ENCODE peak calls at places on chromosome 1, in five cellular contexts. J is stomach, M is Peyer's patch, C is ovary, G is tibial nerve. O is an unnamed sample.

GRCh38 chr1:91555821-91556531 is 55.3 kb downstream of the CDC7 start:
- DNase-seq in C (no peak), J (no peak), G (no peak), M (peak; percentile 55), O (no peak)

GRCh38 chr1:56291374-56291841 is 288.0 kb downstream of the PLPP3 start:
- DNase-seq in G (peak; percentile 14), J (no peak), M (peak; percentile 44), C (peak; percentile 26), O (no peak)

GRCh38 chr1:54413732-54414131 is 7.5 kb upstream of the SSBP3 start:
- DNase-seq in M (no peak), C (no peak), G (no peak), J (no peak), O (no peak)

GRCh38 chr1:1144122-1144842 is 28.4 kb upstream of the C1orf159 start:
- DNase-seq in M (peak; percentile 90), C (no peak), G (no peak), J (peak; percentile 90), O (peak; percentile 92)

GRCh38 chr1:38476111-38476783 is 383.3 kb downstream of the RRAGC start:
- DNase-seq in J (no peak), G (no peak), C (no peak), M (no peak), O (peak; percentile 79)

GRCh38 chr1:12380316-12381249 is 150.8 kb downstream of the VPS13D start:
- DNase-seq in M (no peak), C (no peak), J (no peak), G (no peak), O (no peak)

GRCh38 chr1:13651279-13651678 is 48.7 kb upstream of the PRDM2 start:
- DNase-seq in C (no peak), G (no peak), J (no peak), M (no peak), O (no peak)

GRCh38 chr1:180117764-180118116 is 36.9 kb upstream of the QSOX1 start:
- DNase-seq in G (no peak), J (no peak), M (no peak), C (no peak), O (no peak)

GRCh38 chr1:112929979-112930378 is 26.0 kb downstream of the SLC16A1 start:
- DNase-seq in M (no peak), J (no peak), G (no peak), C (no peak), O (no peak)

GRCh38 chr1:89363638-89364536 is at the start of gene GBP6:
- DNase-seq in G (no peak), M (no peak), J (no peak), C (peak; percentile 21), O (no peak)

GRCh38 chr1:162187676-162188075 is 118.2 kb downstream of the NOS1AP start:
- DNase-seq in M (no peak), G (no peak), C (no peak), J (no peak), O (no peak)

GRCh38 chr1:41574842-41575241 is 90.4 kb upstream of the EDN2 start:
- DNase-seq in G (no peak), C (no peak), J (peak; percentile 2), M (no peak), O (no peak)

GRCh38 chr1:205547932-205548827 is 43.7 kb downstream of the CDK18 start:
- DNase-seq in J (peak; percentile 21), G (no peak), C (no peak), M (peak; percentile 24), O (no peak)

GRCh38 chr1:29159773-29160172 is 21.9 kb downstream of the SRSF4 start:
- DNase-seq in J (no peak), C (no peak), G (no peak), M (no peak), O (no peak)

GRCh38 chr1:199612976-199613774 is 414.3 kb upstream of the NR5A2 start:
- DNase-seq in J (no peak), C (no peak), G (no peak), M (no peak), O (no peak)

GRCh38 chr1:185965870-185966269 is 231.7 kb downstream of the HMCN1 start:
- DNase-seq in G (no peak), M (no peak), J (no peak), C (no peak), O (no peak)

GRCh38 chr1:23875382-23875781 is 7.3 kb upstream of the FUCA1 start:
- DNase-seq in M (no peak), G (no peak), J (no peak), C (no peak), O (no peak)

GRCh38 chr1:13921190-13921589 is 221.2 kb downstream of the PRDM2 start:
- DNase-seq in G (no peak), C (no peak), J (no peak), M (no peak), O (no peak)

GRCh38 chr1:42877380-42877779 is 31.0 kb downstream of the ZNF691 start:
- DNase-seq in M (no peak), J (no peak), G (no peak), C (no peak), O (no peak)

GRCh38 chr1:173862769-173863223 is 5.0 kb downstream of the GAS5 start:
- DNase-seq in G (no peak), M (no peak), C (no peak), J (no peak), O (no peak)

GRCh38 chr1:52157582-52157981 is 15.7 kb downstream of the ZFYVE9 start:
- DNase-seq in J (no peak), G (no peak), C (no peak), M (no peak), O (no peak)

GRCh38 chr1:199157494-199157893 is 518.7 kb downstream of the PTPRC start:
- DNase-seq in J (no peak), C (no peak), M (no peak), G (no peak), O (no peak)

GRCh38 chr1:168220470-168220871 is 5.3 kb upstream of the SFT2D2 start:
- DNase-seq in C (no peak), M (no peak), J (no peak), G (no peak), O (no peak)

GRCh38 chr1:200490183-200490582 is 80.3 kb upstream of the ZNF281 start:
- DNase-seq in M (no peak), G (no peak), J (no peak), C (no peak), O (no peak)

GRCh38 chr1:222530852-222531251 is 17.1 kb downstream of the HHIPL2 start:
- DNase-seq in M (no peak), C (no peak), J (no peak), G (no peak), O (no peak)

GRCh38 chr1:47794530-47794929 is 202.7 kb downstream of the TRABD2B start:
- DNase-seq in C (no peak), G (no peak), J (no peak), M (no peak), O (no peak)

GRCh38 chr1:27555700-27556424 is 48.1 kb downstream of the AHDC1 start:
- DNase-seq in M (peak; percentile 61), G (no peak), C (peak; percentile 76), J (no peak), O (peak; percentile 86)

GRCh38 chr1:75632350-75632949 is 21.5 kb upstream of the SLC44A5 start:
- DNase-seq in M (no peak), G (no peak), C (no peak), J (no peak), O (no peak)

GRCh38 chr1:147515046-147515869 is 26.0 kb upstream of the BCL9 start:
- DNase-seq in C (no peak), M (no peak), G (no peak), J (peak; percentile 31), O (no peak)

GRCh38 chr1:68496680-68497357 is at the start of gene DEPDC1:
- DNase-seq in C (peak; percentile 89), J (peak; percentile 94), M (peak; percentile 94), G (peak; percentile 90), O (peak; percentile 97)
- TF ChIP-seq POLR2A in C (no peak), J (no peak), M (no peak), G (no peak), O (no peak)

GRCh38 chr1:84277343-84278059 is 24.0 kb upstream of the SAMD13 start:
- DNase-seq in G (no peak), C (no peak), J (no peak), M (no peak), O (no peak)
- TF ChIP-seq POLR2A in G (no peak), C (no peak), J (no peak), M (no peak), O (no peak)

GRCh38 chr1:169460193-169460833 is 25.4 kb downstream of the SLC19A2 start:
- DNase-seq in G (no peak), M (no peak), C (peak; percentile 18), J (peak; percentile 28), O (no peak)
- TF ChIP-seq POLR2A in G (no peak), M (no peak), C (no peak), J (no peak), O (no peak)

DNA sequence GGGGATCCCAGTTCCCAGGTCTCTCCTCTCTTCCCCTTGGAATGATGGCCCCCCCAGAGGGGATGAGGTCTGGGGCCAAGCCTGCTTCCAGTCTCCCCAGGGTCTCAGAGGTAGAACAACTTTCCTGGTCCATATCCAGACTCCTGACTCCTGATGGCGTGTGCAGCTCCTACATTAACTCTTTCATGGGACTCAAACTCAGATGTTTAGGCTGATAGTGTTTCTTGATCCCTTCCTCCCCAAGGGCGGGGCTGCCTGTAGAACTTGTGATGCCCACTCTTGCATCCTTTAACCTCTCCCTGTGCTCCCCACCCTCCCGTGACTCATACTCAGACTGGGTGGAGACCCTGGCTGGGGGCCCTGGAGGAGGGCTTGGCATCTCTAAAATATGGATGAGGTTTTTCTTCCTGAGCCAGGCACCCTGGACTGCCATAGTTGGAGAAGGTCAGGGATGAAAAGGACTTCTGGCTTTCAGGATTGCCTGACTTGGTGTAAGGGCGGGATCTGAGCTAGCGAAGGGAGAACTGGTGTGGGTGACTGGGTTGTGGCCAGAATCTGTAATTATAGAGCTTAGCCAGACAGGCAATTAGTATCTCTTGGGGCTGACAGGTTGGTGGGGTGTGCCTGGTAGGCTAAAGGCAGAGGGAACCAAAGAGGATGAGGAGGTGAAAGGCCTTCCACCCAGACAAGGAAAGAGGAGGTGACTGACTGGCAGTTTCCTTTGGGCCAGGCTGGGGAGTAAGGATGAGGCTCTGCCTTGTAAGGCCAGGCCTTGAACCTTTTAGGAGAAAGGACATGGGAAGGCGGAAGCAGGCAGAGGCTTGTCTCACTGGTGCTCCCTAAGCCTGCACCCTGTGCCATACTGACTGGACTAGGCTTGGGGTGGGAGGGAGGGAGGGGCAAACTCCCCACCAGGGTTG is 1.5 kb downstream of the ATP8B2 start:
- DNase-seq in C (peak; percentile 73), J (no peak), G (peak; percentile 71), M (peak; percentile 64), O (no peak)
- TF ChIP-seq POLR2A in C (no peak), J (no peak), G (no peak), M (no peak), O (no peak)

GRCh38 chr1:26169669-26170471 is at the start of gene ZNF593:
- DNase-seq in M (peak; percentile 96), C (peak; percentile 95), J (peak; percentile 94), G (peak; percentile 80), O (peak; percentile 98)
- TF ChIP-seq POLR2A in M (peak; percentile 62), C (peak; percentile 78), J (no peak), G (peak; percentile 49), O (no peak)